ENCODE peak calls at places on chromosomes 2 and 18, in six cellular contexts. One of them, this sample, is unnamed.
A peak's percentile ranks its signal among the peaks of the same experiment; 100 is the strongest.

GRCh38 chr2:196066794-196067382 is 1.7 kb downstream of the DNAH7 start:
- DNase-seq in GM19239: no peak
- DNase-seq in GDM1: no peak
- DNase-seq in bronchial epithelial cell: peak; percentile 33
- DNase-seq in AML-193: peak; percentile 72
- DNase-seq in T-helper 2 cell treated with Interferon-gamma antibody and Interleukin-4, amounts not matched to agents 5 μg/mL and 100 μg/mL, for 36 hours: no peak
- DNase-seq in this sample: peak; percentile 4

GRCh38 chr2:118940486-118941120 is 1.4 kb upstream of the MARCO start:
- DNase-seq in GM19239: no peak
- DNase-seq in GDM1: no peak
- DNase-seq in bronchial epithelial cell: no peak
- DNase-seq in AML-193: peak; percentile 88
- DNase-seq in T-helper 2 cell treated with Interferon-gamma antibody and Interleukin-4, amounts not matched to agents 5 μg/mL and 100 μg/mL, for 36 hours: no peak
- DNase-seq in this sample: no peak

GRCh38 chr18:58103339-58103930 is 59.4 kb downstream of the NEDD4L start:
- DNase-seq in GM19239: no peak
- DNase-seq in GDM1: no peak
- DNase-seq in bronchial epithelial cell: no peak
- DNase-seq in AML-193: no peak
- DNase-seq in T-helper 2 cell treated with Interferon-gamma antibody and Interleukin-4, amounts not matched to agents 5 μg/mL and 100 μg/mL, for 36 hours: no peak
- DNase-seq in this sample: no peak

GRCh38 chr18:37564796-37565137 is 831 bp downstream of the CELF4 start:
- DNase-seq in GM19239: no peak
- DNase-seq in GDM1: no peak
- DNase-seq in bronchial epithelial cell: peak; percentile 13
- DNase-seq in AML-193: no peak
- DNase-seq in T-helper 2 cell treated with Interferon-gamma antibody and Interleukin-4, amounts not matched to agents 5 μg/mL and 100 μg/mL, for 36 hours: no peak
- DNase-seq in this sample: no peak

GRCh38 chr2:195898505-195898904 is 170.1 kb downstream of the DNAH7 start:
- DNase-seq in GM19239: no peak
- DNase-seq in GDM1: no peak
- DNase-seq in bronchial epithelial cell: peak; percentile 81
- DNase-seq in AML-193: no peak
- DNase-seq in T-helper 2 cell treated with Interferon-gamma antibody and Interleukin-4, amounts not matched to agents 5 μg/mL and 100 μg/mL, for 36 hours: no peak
- DNase-seq in this sample: no peak

GRCh38 chr2:230932556-230933511 is 7.8 kb upstream of the GPR55 start:
- DNase-seq in GM19239: no peak
- DNase-seq in GDM1: no peak
- DNase-seq in bronchial epithelial cell: peak; percentile 11
- DNase-seq in AML-193: no peak
- DNase-seq in T-helper 2 cell treated with Interferon-gamma antibody and Interleukin-4, amounts not matched to agents 5 μg/mL and 100 μg/mL, for 36 hours: no peak
- DNase-seq in this sample: no peak

GRCh38 chr2:44320832-44321231 is 40.5 kb downstream of the PREPL start:
- DNase-seq in GM19239: no peak
- DNase-seq in GDM1: no peak
- DNase-seq in bronchial epithelial cell: no peak
- DNase-seq in AML-193: no peak
- DNase-seq in T-helper 2 cell treated with Interferon-gamma antibody and Interleukin-4, amounts not matched to agents 5 μg/mL and 100 μg/mL, for 36 hours: no peak
- DNase-seq in this sample: no peak

GRCh38 chr2:214215107-214215506 is 195.7 kb upstream of the VWC2L start:
- DNase-seq in GM19239: no peak
- DNase-seq in GDM1: no peak
- DNase-seq in bronchial epithelial cell: peak; percentile 88
- DNase-seq in AML-193: no peak
- DNase-seq in T-helper 2 cell treated with Interferon-gamma antibody and Interleukin-4, amounts not matched to agents 5 μg/mL and 100 μg/mL, for 36 hours: no peak
- DNase-seq in this sample: no peak

GRCh38 chr2:8983571-8983970 is 19.9 kb downstream of the MBOAT2 start:
- DNase-seq in GM19239: no peak
- DNase-seq in GDM1: no peak
- DNase-seq in bronchial epithelial cell: no peak
- DNase-seq in AML-193: no peak
- DNase-seq in T-helper 2 cell treated with Interferon-gamma antibody and Interleukin-4, amounts not matched to agents 5 μg/mL and 100 μg/mL, for 36 hours: no peak
- DNase-seq in this sample: no peak

GRCh38 chr2:215845839-215846586 is 167.3 kb downstream of the MREG start:
- DNase-seq in GM19239: no peak
- DNase-seq in GDM1: no peak
- DNase-seq in bronchial epithelial cell: no peak
- DNase-seq in AML-193: no peak
- DNase-seq in T-helper 2 cell treated with Interferon-gamma antibody and Interleukin-4, amounts not matched to agents 5 μg/mL and 100 μg/mL, for 36 hours: no peak
- DNase-seq in this sample: no peak

GRCh38 chr2:120617055-120617454 is 118.6 kb upstream of the GLI2 start:
- DNase-seq in GM19239: no peak
- DNase-seq in GDM1: no peak
- DNase-seq in bronchial epithelial cell: no peak
- DNase-seq in AML-193: no peak
- DNase-seq in T-helper 2 cell treated with Interferon-gamma antibody and Interleukin-4, amounts not matched to agents 5 μg/mL and 100 μg/mL, for 36 hours: no peak
- DNase-seq in this sample: no peak

GRCh38 chr2:240858321-240858720 is 10.3 kb upstream of the AGXT start:
- DNase-seq in GM19239: no peak
- DNase-seq in GDM1: no peak
- DNase-seq in bronchial epithelial cell: no peak
- DNase-seq in AML-193: no peak
- DNase-seq in T-helper 2 cell treated with Interferon-gamma antibody and Interleukin-4, amounts not matched to agents 5 μg/mL and 100 μg/mL, for 36 hours: no peak
- DNase-seq in this sample: no peak

GRCh38 chr2:209661286-209661685 is 110.3 kb upstream of the UNC80 start:
- DNase-seq in GM19239: no peak
- DNase-seq in GDM1: no peak
- DNase-seq in bronchial epithelial cell: no peak
- DNase-seq in AML-193: no peak
- DNase-seq in T-helper 2 cell treated with Interferon-gamma antibody and Interleukin-4, amounts not matched to agents 5 μg/mL and 100 μg/mL, for 36 hours: no peak
- DNase-seq in this sample: no peak

GRCh38 chr2:218476676-218477075 is 57.8 kb downstream of the VIL1 start:
- DNase-seq in GM19239: no peak
- DNase-seq in GDM1: no peak
- DNase-seq in bronchial epithelial cell: no peak
- DNase-seq in AML-193: no peak
- DNase-seq in T-helper 2 cell treated with Interferon-gamma antibody and Interleukin-4, amounts not matched to agents 5 μg/mL and 100 μg/mL, for 36 hours: no peak
- DNase-seq in this sample: no peak

GRCh38 chr18:68826111-68826510 is 28.2 kb downstream of the CCDC102B start:
- DNase-seq in GM19239: no peak
- DNase-seq in GDM1: no peak
- DNase-seq in bronchial epithelial cell: no peak
- DNase-seq in AML-193: peak; percentile 35
- DNase-seq in T-helper 2 cell treated with Interferon-gamma antibody and Interleukin-4, amounts not matched to agents 5 μg/mL and 100 μg/mL, for 36 hours: no peak
- DNase-seq in this sample: no peak

GRCh38 chr2:126913329-126913728 is 14.6 kb downstream of the TEX51 start:
- DNase-seq in GM19239: no peak
- DNase-seq in GDM1: no peak
- DNase-seq in bronchial epithelial cell: no peak
- DNase-seq in AML-193: no peak
- DNase-seq in T-helper 2 cell treated with Interferon-gamma antibody and Interleukin-4, amounts not matched to agents 5 μg/mL and 100 μg/mL, for 36 hours: no peak
- DNase-seq in this sample: no peak

GRCh38 chr2:144042751-144043150 is 477.2 kb downstream of the ZEB2 start:
- DNase-seq in GM19239: no peak
- DNase-seq in GDM1: no peak
- DNase-seq in bronchial epithelial cell: no peak
- DNase-seq in AML-193: no peak
- DNase-seq in T-helper 2 cell treated with Interferon-gamma antibody and Interleukin-4, amounts not matched to agents 5 μg/mL and 100 μg/mL, for 36 hours: no peak
- DNase-seq in this sample: no peak

GRCh38 chr2:120963997-120964396 is 228.3 kb downstream of the GLI2 start:
- DNase-seq in GM19239: no peak
- DNase-seq in GDM1: no peak
- DNase-seq in bronchial epithelial cell: no peak
- DNase-seq in AML-193: no peak
- DNase-seq in T-helper 2 cell treated with Interferon-gamma antibody and Interleukin-4, amounts not matched to agents 5 μg/mL and 100 μg/mL, for 36 hours: no peak
- DNase-seq in this sample: no peak

GRCh38 chr18:50797147-50797546 is 22.7 kb downstream of the MRO start:
- DNase-seq in GM19239: no peak
- DNase-seq in GDM1: no peak
- DNase-seq in bronchial epithelial cell: no peak
- DNase-seq in AML-193: no peak
- DNase-seq in T-helper 2 cell treated with Interferon-gamma antibody and Interleukin-4, amounts not matched to agents 5 μg/mL and 100 μg/mL, for 36 hours: no peak
- DNase-seq in this sample: no peak

GRCh38 chr2:157152362-157152761 is 105.1 kb upstream of the GALNT5 start:
- DNase-seq in GM19239: no peak
- DNase-seq in GDM1: no peak
- DNase-seq in bronchial epithelial cell: no peak
- DNase-seq in AML-193: no peak
- DNase-seq in T-helper 2 cell treated with Interferon-gamma antibody and Interleukin-4, amounts not matched to agents 5 μg/mL and 100 μg/mL, for 36 hours: no peak
- DNase-seq in this sample: no peak

GRCh38 chr18:31275722-31276463 is 42.1 kb upstream of the DSG1 start:
- DNase-seq in GM19239: no peak
- DNase-seq in GDM1: peak; percentile 40
- DNase-seq in bronchial epithelial cell: peak; percentile 84
- DNase-seq in AML-193: peak; percentile 48
- DNase-seq in T-helper 2 cell treated with Interferon-gamma antibody and Interleukin-4, amounts not matched to agents 5 μg/mL and 100 μg/mL, for 36 hours: no peak
- DNase-seq in this sample: no peak